ENCODE peak calls at places on chromosomes 6 and 20, in five cellular contexts. C is cardiac muscle cell, W is esophagus squamous epithelium, I is colonic mucosa, T is fibroblast of lung. N is an unnamed sample.

GRCh38 chr6:43304361-43304760 is 4.3 kb downstream of the CRIP3 start:
- DNase-seq in T (no peak), W (no peak), C (no peak), I (no peak), N (no peak)

GRCh38 chr6:166026586-166027126 is 141.0 kb downstream of the TBXT start:
- DNase-seq in C (no peak), W (no peak), T (no peak), I (no peak), N (no peak)

GRCh38 chr6:112470950-112471349 is 123.8 kb downstream of the RFPL4B start:
- DNase-seq in W (no peak), C (no peak), I (no peak), T (no peak), N (no peak)

GRCh38 chr6:35590622-35591066 is 77.9 kb upstream of the TULP1 start:
- DNase-seq in C (no peak), I (no peak), W (no peak), T (no peak), N (no peak)

GRCh38 chr6:88358846-88359245 is 192.7 kb upstream of the CNR1 start:
- DNase-seq in I (no peak), C (no peak), T (peak; percentile 64), W (no peak), N (no peak)

GRCh38 chr6:24951831-24952299 is 16.1 kb upstream of the RIPOR2 start:
- DNase-seq in T (no peak), C (no peak), I (no peak), W (peak; percentile 19), N (peak; percentile 87)

GRCh38 chr6:149834513-149835481 is 29.4 kb downstream of the LRP11 start:
- DNase-seq in I (peak; percentile 76), C (peak; percentile 62), T (peak; percentile 64), W (no peak), N (peak; percentile 75)

GRCh38 chr20:6533828-6534388 is 233.6 kb upstream of the BMP2 start:
- DNase-seq in C (no peak), T (peak; percentile 99), W (no peak), I (no peak), N (no peak)

GRCh38 chr20:31663838-31664695 is 26.4 kb downstream of the COX4I2 start:
- DNase-seq in I (peak; percentile 77), C (no peak), T (no peak), W (no peak), N (no peak)

GRCh38 chr20:37347347-37347823 is 1.4 kb downstream of the SRC start:
- DNase-seq in C (no peak), I (no peak), T (no peak), W (no peak), N (no peak)

GRCh38 chr20:19609642-19610223 is 148.3 kb upstream of the RIN2 start:
- DNase-seq in W (no peak), I (no peak), T (peak; percentile 65), C (no peak), N (no peak)

GRCh38 chr6:39377530-39377929 is 55.0 kb upstream of the KCNK16 start:
- DNase-seq in C (peak; percentile 86), T (peak; percentile 63), I (peak; percentile 49), W (no peak), N (no peak)

GRCh38 chr20:21681219-21681931 is 24.1 kb upstream of the PAX1 start:
- DNase-seq in C (no peak), T (no peak), I (no peak), W (no peak), N (no peak)

GRCh38 chr6:111406200-111406711 is 76.8 kb downstream of the REV3L start:
- DNase-seq in I (no peak), W (no peak), C (no peak), T (no peak), N (no peak)

GRCh38 chr20:31607640-31608255 is 2.7 kb downstream of the ID1 start:
- DNase-seq in I (no peak), T (peak; percentile 51), W (no peak), C (no peak), N (no peak)

GRCh38 chr6:160358225-160359119 is 10.3 kb downstream of the SLC22A3 start:
- DNase-seq in T (no peak), C (no peak), W (no peak), I (no peak), N (no peak)

GRCh38 chr6:113586966-113587699 is 270.0 kb upstream of the MARCKS start:
- DNase-seq in C (peak; percentile 75), T (no peak), W (no peak), I (no peak), N (no peak)

GRCh38 chr6:116424001-116424400 is 37.2 kb upstream of the CALHM6 start:
- DNase-seq in W (no peak), I (no peak), T (peak; percentile 49), C (no peak), N (no peak)

GRCh38 chr20:19254956-19255355 is 42.5 kb downstream of the SLC24A3 start:
- DNase-seq in W (no peak), T (no peak), I (no peak), C (no peak), N (no peak)

GRCh38 chr6:28380381-28380780 is 19.2 kb downstream of the ZSCAN12 start:
- DNase-seq in T (peak; percentile 14), I (no peak), W (no peak), C (no peak), N (no peak)

GRCh38 chr20:2914160-2914559 is 40.9 kb downstream of the PTPRA start:
- DNase-seq in C (peak; percentile 46), W (no peak), T (no peak), I (no peak), N (no peak)

GRCh38 chr20:22452442-22453011 is 131.8 kb downstream of the FOXA2 start:
- DNase-seq in I (no peak), W (no peak), C (no peak), T (no peak), N (no peak)

GRCh38 chr6:6195080-6195479 is 125.4 kb downstream of the F13A1 start:
- DNase-seq in T (no peak), I (no peak), W (no peak), C (no peak), N (no peak)

GRCh38 chr6:101125380-101125971 is 244.3 kb upstream of the ASCC3 start:
- DNase-seq in C (no peak), T (no peak), W (no peak), I (no peak), N (no peak)

GRCh38 chr20:49964964-49965780 is 17.6 kb upstream of the SNAI1 start:
- DNase-seq in W (no peak), T (peak; percentile 15), I (peak; percentile 54), C (peak; percentile 62), N (no peak)

GRCh38 chr20:45450097-45450818 is 19.3 kb upstream of the WFDC2 start:
- DNase-seq in C (peak; percentile 54), W (no peak), T (peak; percentile 30), I (peak; percentile 54), N (peak; percentile 41)

GRCh38 chr20:1185781-1186334 is 1.1 kb upstream of the TMEM74B start:
- DNase-seq in C (peak; percentile 78), W (no peak), I (peak; percentile 45), T (peak; percentile 20), N (peak; percentile 27)

GRCh38 chr6:52603000-52603795 is 26.3 kb upstream of the TRAM2 start:
- DNase-seq in T (peak; percentile 79), W (no peak), I (no peak), C (no peak), N (no peak)

GRCh38 chr20:36400901-36401300 is 94.8 kb downstream of the DLGAP4 start:
- DNase-seq in C (no peak), T (no peak), I (no peak), W (no peak), N (no peak)

GRCh38 chr20:53579581-53580375 is 13.9 kb downstream of the ZNF217 start:
- DNase-seq in T (peak; percentile 69), W (no peak), C (no peak), I (peak; percentile 51), N (peak; percentile 23)

GRCh38 chr6:24245275-24245674 is 112.6 kb downstream of the DCDC2 start:
- DNase-seq in T (peak; percentile 1), W (no peak), I (no peak), C (no peak), N (no peak)

GRCh38 chr6:8506123-8506522 is 70.8 kb upstream of the SLC35B3 start:
- DNase-seq in I (no peak), C (peak; percentile 42), W (no peak), T (no peak), N (no peak)

GRCh38 chr6:56849876-56850275 is 105.0 kb upstream of the BEND6 start:
- DNase-seq in I (no peak), T (peak; percentile 90), C (no peak), W (no peak), N (no peak)

GRCh38 chr6:56852249-56852606 is 102.7 kb upstream of the BEND6 start:
- DNase-seq in T (no peak), W (no peak), I (no peak), C (no peak), N (no peak)

GRCh38 chr6:56851541-56852248 is 103.2 kb upstream of the BEND6 start:
- DNase-seq in C (peak; percentile 73), T (peak; percentile 90), I (no peak), W (no peak), N (no peak)

GRCh38 chr6:56851104-56851503 is 103.8 kb upstream of the BEND6 start:
- DNase-seq in I (no peak), T (peak; percentile 81), C (no peak), W (no peak), N (no peak)

DNA sequence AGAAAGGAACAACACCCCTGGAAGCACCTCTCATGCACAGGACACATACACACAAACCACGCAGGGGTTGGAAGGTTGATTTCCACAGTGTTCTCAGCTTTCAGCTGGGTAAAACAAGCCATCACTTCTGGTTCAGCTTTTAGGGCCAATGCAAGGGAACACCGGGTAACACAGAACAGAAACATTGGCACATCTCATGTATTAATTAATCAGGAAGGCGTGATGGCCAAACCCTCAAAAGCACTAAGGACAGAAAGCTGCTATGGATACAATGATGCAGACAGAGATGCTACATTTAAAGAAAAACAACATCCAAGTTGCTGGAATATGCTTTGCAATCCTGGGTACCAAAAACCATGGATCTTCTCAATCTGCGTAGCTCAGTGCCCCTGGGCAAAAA is 104.3 kb upstream of the BEND6 start:
- DNase-seq in I (no peak), C (no peak), T (no peak), W (no peak), N (no peak)
- H3K27ac ChIP-seq in I (no peak overlapping the region), C (no peak overlapping the region), T (peak overlapping the region; percentile 89), W (peak overlapping the region; percentile 47), N (no peak overlapping the region)

GRCh38 chr6:17280138-17280537 is 1.0 kb upstream of the RBM24 start:
- DNase-seq in I (no peak), T (no peak), W (no peak), C (peak; percentile 51), N (no peak)
- H3K4me3 ChIP-seq in I (no peak overlapping the region), T (no peak overlapping the region), W (no peak overlapping the region), C (peak overlapping the region; percentile 97), N (no peak overlapping the region)

GRCh38 chr6:30886897-30887255 is 2.6 kb downstream of the DDR1 start:
- DNase-seq in T (no peak), C (no peak), W (no peak), I (no peak), N (no peak)
- H3K4me1 ChIP-seq in T (peaks cover 21% of the 10 kb centered on the region), C (peaks cover 39% of the 10 kb centered on the region), W (peaks cover 91% of the 10 kb centered on the region), I (peaks cover 10% of the 10 kb centered on the region), N (peaks cover 12% of the 10 kb centered on the region)

DNA sequence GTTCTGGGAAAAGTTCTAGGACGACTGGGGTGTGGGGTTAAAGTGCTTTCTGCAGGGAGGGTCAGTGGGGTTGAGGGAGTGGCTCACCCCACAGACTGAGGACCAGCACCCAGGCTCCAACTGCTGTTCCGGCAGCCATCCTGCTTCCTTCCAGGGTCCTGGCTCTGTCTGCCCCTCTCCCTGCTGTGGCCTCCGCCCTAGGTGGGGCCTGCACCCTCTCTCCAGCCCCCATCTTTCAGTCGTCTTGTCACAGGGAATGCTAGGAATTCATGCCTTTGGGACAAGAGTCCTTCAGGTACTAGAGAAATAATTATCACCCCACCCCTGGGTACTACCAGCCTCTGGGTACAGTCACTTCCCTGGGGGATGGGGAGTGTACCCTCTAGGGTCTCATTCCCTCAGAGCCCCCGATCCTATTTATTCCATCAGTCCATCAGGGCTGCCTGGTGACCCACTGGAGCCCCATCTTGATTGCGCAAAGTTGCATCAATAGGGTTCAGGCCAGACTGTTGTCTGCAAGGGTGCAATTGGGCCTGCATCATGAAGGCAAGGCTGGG is at the start of gene AGER:
- DNase-seq in C (no peak), I (no peak), T (no peak), W (no peak), N (no peak)
- H3K27ac ChIP-seq in C (peak within 1 kb of the TSS; percentile 71), I (no peak within 1 kb of the TSS), T (no peak within 1 kb of the TSS), W (peak within 1 kb of the TSS; percentile 66), N (peak within 1 kb of the TSS; percentile 17)